ENCODE peak calls at places on chromosomes 2 and 18, in four cellular contexts. K, S, L and G are unnamed samples.

GRCh38 chr18:11176416-11176815 is 27.0 kb upstream of the PIEZO2 start:
- DNase-seq in S (no peak), K (no peak), L (no peak), G (no peak)

GRCh38 chr2:20011276-20012031 is 1.0 kb downstream of the MATN3 start:
- DNase-seq in K (no peak), S (no peak), L (no peak), G (peak; percentile 65)

GRCh38 chr2:69151974-69152373 is 139.0 kb downstream of the ANTXR1 start:
- DNase-seq in L (no peak), S (no peak), K (no peak), G (no peak)

GRCh38 chr2:98891591-98891990 is 44.4 kb downstream of the CRACDL start:
- DNase-seq in L (no peak), K (no peak), S (no peak), G (no peak)

GRCh38 chr2:225620227-225620626 is 220.7 kb downstream of the NYAP2 start:
- DNase-seq in L (no peak), K (no peak), S (no peak), G (no peak)

GRCh38 chr2:55365303-55365702 is 54.4 kb downstream of the CCDC88A start:
- DNase-seq in K (no peak), L (no peak), S (peak; percentile 17), G (no peak)

GRCh38 chr18:73661457-73661856 is 486.2 kb downstream of the FBXO15 start:
- DNase-seq in L (no peak), K (no peak), S (no peak), G (no peak)

GRCh38 chr2:70214958-70215357 is 24.1 kb upstream of the C2orf42 start:
- DNase-seq in S (no peak), K (no peak), L (no peak), G (no peak)

GRCh38 chr2:186059096-186059495 is 320.5 kb downstream of the FSIP2 start:
- DNase-seq in S (no peak), L (no peak), K (no peak), G (no peak)

GRCh38 chr2:12948963-12949353 is 232.2 kb downstream of the TRIB2 start:
- DNase-seq in S (no peak), L (no peak), K (no peak), G (no peak)

GRCh38 chr2:204452464-204453023 is 92.7 kb upstream of the PARD3B start:
- DNase-seq in K (no peak), S (peak; percentile 15), L (no peak), G (no peak)

GRCh38 chr18:48402953-48403352 is 6.2 kb downstream of the ZBTB7C start:
- DNase-seq in S (no peak), L (no peak), K (no peak), G (no peak)

GRCh38 chr2:101679037-101679726 is 18.3 kb upstream of the MAP4K4 start:
- DNase-seq in S (no peak), K (no peak), L (no peak), G (no peak)

GRCh38 chr18:9849407-9849961 is 36.3 kb upstream of the TXNDC2 start:
- DNase-seq in S (peak; percentile 79), K (no peak), L (no peak), G (no peak)

GRCh38 chr2:149371476-149371875 is 41.1 kb downstream of the LYPD6 start:
- DNase-seq in K (no peak), S (no peak), L (no peak), G (no peak)

GRCh38 chr2:70942396-70942795 is 6.7 kb downstream of the ATP6V1B1 start:
- DNase-seq in K (no peak), L (no peak), S (no peak), G (no peak)

GRCh38 chr2:192265751-192266150 is 71.0 kb upstream of the TMEFF2 start:
- DNase-seq in S (no peak), K (no peak), L (no peak), G (no peak)

GRCh38 chr2:72915907-72916742 is 1.2 kb upstream of the EMX1 start:
- DNase-seq in K (peak; percentile 84), L (no peak), S (peak; percentile 71), G (peak; percentile 79)

GRCh38 chr2:43542285-43542933 is 53.4 kb downstream of the THADA start:
- DNase-seq in S (peak; percentile 29), L (no peak), K (no peak), G (peak; percentile 52)

GRCh38 chr18:56986829-56987228 is 160.1 kb upstream of the BOD1L2 start:
- DNase-seq in S (no peak), K (no peak), L (no peak), G (no peak)

GRCh38 chr2:85019121-85019520 is 48.2 kb downstream of the KCMF1 start:
- DNase-seq in K (no peak), S (no peak), L (no peak), G (no peak)

GRCh38 chr18:76412818-76413565 is 82.0 kb downstream of the ZNF516 start:
- DNase-seq in S (no peak), K (no peak), L (no peak), G (no peak)

GRCh38 chr2:238114331-238114841 is 14.2 kb downstream of the ESPNL start:
- DNase-seq in K (no peak), L (no peak), S (peak; percentile 61), G (no peak)

DNA sequence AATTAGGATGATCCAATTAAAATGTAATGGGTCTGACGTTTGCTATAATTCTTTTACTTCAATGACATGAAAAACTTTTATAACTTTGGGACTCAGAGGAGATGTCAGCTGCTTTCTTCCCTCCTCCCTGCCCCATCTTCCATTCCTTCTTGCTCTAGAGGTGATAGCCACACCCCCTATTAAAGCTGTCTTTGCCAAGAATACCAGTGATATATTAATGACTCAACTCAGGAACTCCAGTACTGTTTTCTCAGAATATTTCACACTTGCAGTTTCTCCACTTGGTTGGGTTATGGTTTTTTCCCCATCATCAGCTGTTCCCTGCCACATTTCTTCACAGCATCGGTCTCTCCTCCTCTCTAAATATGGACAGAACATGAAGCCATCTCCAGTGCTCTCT is 184.0 kb downstream of the KCNE4 start:
- DNase-seq in K (no peak), S (no peak), L (no peak), G (no peak)
- TF ChIP-seq USF1 in K (no peak), S (no peak), L (no peak), G (no peak)

DNA sequence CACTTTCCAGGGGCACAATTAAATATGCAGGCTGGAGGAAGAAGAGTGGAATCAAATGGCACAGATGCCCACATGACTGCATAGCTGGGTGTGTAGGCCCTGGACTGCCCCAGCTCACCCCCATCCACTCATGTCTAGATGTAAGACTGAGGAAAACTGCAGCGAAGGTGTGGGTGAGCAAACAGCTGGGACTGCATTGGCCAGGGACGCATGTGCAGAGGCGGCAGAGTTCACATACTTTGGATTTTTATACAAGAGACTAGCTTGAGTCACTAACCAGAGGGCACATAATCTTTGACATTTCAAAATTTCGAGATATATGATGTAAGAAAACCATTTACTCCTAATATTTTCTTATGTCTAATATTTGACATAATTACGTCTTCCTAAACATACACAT is 60.1 kb downstream of the SPIRE1 start:
- DNase-seq in L (no peak), S (no peak), K (no peak), G (no peak)
- TF ChIP-seq USF1 in L (no peak), S (no peak), K (no peak), G (no peak)

DNA sequence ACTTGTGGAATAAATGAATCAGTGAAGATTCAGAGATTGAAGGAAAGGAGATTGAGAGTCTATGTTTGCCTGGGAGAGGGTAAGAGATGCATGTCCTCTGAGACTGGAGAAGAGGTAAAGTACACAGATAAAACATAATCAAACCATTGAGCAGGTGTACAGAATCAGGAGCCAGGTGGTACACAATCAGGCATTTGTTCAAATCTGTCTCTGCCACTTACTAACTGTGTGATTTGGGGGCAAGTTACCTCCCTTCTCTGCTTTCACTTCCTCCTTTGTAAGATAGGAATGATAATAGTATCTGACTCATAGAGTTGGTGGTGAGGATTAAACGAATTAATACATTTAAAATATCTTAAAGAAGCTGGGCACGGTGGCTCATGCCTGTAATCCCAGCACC is 94.0 kb downstream of the CDK15 start:
- DNase-seq in S (no peak), L (no peak), K (no peak), G (no peak)
- TF ChIP-seq USF1 in S (no peak), L (no peak), K (no peak), G (no peak)

GRCh38 chr2:239151201-239152131 is 249.4 kb downstream of the HDAC4 start:
- DNase-seq in S (no peak), K (no peak), L (no peak), G (no peak)
- TF ChIP-seq USF1 in S (no peak), K (no peak), L (no peak), G (no peak)

GRCh38 chr2:233471291-233472035 is 95.1 kb downstream of the USP40 start:
- DNase-seq in L (no peak), K (no peak), S (no peak), G (no peak)

GRCh38 chr2:233469261-233470006 is 97.1 kb downstream of the USP40 start:
- DNase-seq in L (no peak), S (peak; percentile 38), K (no peak), G (peak; percentile 64)

GRCh38 chr2:233468746-233469110 is 97.9 kb downstream of the USP40 start:
- DNase-seq in S (no peak), K (no peak), L (no peak), G (no peak)

GRCh38 chr2:233470839-233471238 is 95.7 kb downstream of the USP40 start:
- DNase-seq in K (no peak), S (no peak), L (no peak), G (no peak)

GRCh38 chr2:233470007-233470687 is 96.4 kb downstream of the USP40 start:
- DNase-seq in L (no peak), K (no peak), S (peak; percentile 43), G (peak; percentile 50)
- TF ChIP-seq USF1 in L (no peak), K (no peak), S (no peak), G (no peak)